ENCODE peak calls at places on chromosomes 2 and 18, in seven cellular contexts. One of them, this sample, is unnamed.

GRCh38 chr2:217110550-217110949 is 250.7 kb upstream of the TNP1 start:
- DNase-seq in activated T-helper 1 cell treated with anti-CD3 and anti-CD28 coated beads, Interleukin-12 subunit alpha, Interleukin-12 subunit beta, Interleukin-2, Interleukin-4 antibody, amounts not matched to agents 30 ng/mL and 10 ng/mL and 1 ng/mL, durations not matched to agents 14 hours and 24 hours and 36 hours: no peak
- DNase-seq in fibroblast of the aortic adventitia: no peak
- DNase-seq in left ventricle myocardium superior: no peak
- DNase-seq in stimulated activated naive B cell treated with anti-CD40 and anti-IgM and Interleukin-4, amounts not matched to agents 10 μg/mL and 1 μg/mL and 100 μg/mL, for 72 hours: no peak
- DNase-seq in ureter: no peak
- DNase-seq in SHP77: no peak
- DNase-seq in this sample: no peak

GRCh38 chr2:100982431-100982861 is 19.6 kb upstream of the RPL31 start:
- DNase-seq in activated T-helper 1 cell treated with anti-CD3 and anti-CD28 coated beads, Interleukin-12 subunit alpha, Interleukin-12 subunit beta, Interleukin-2, Interleukin-4 antibody, amounts not matched to agents 30 ng/mL and 10 ng/mL and 1 ng/mL, durations not matched to agents 14 hours and 24 hours and 36 hours: no peak
- DNase-seq in fibroblast of the aortic adventitia: no peak
- DNase-seq in left ventricle myocardium superior: no peak
- DNase-seq in stimulated activated naive B cell treated with anti-CD40 and anti-IgM and Interleukin-4, amounts not matched to agents 10 μg/mL and 1 μg/mL and 100 μg/mL, for 72 hours: no peak
- DNase-seq in ureter: no peak
- DNase-seq in SHP77: no peak
- DNase-seq in this sample: no peak

GRCh38 chr2:168189835-168190426 is 57.5 kb downstream of the STK39 start:
- DNase-seq in activated T-helper 1 cell treated with anti-CD3 and anti-CD28 coated beads, Interleukin-12 subunit alpha, Interleukin-12 subunit beta, Interleukin-2, Interleukin-4 antibody, amounts not matched to agents 30 ng/mL and 10 ng/mL and 1 ng/mL, durations not matched to agents 14 hours and 24 hours and 36 hours: no peak
- DNase-seq in fibroblast of the aortic adventitia: peak
- DNase-seq in left ventricle myocardium superior: no peak
- DNase-seq in stimulated activated naive B cell treated with anti-CD40 and anti-IgM and Interleukin-4, amounts not matched to agents 10 μg/mL and 1 μg/mL and 100 μg/mL, for 72 hours: no peak
- DNase-seq in ureter: no peak
- DNase-seq in SHP77: no peak
- DNase-seq in this sample: no peak

GRCh38 chr2:108909275-108909823 is 79.7 kb downstream of the EDAR start:
- DNase-seq in activated T-helper 1 cell treated with anti-CD3 and anti-CD28 coated beads, Interleukin-12 subunit alpha, Interleukin-12 subunit beta, Interleukin-2, Interleukin-4 antibody, amounts not matched to agents 30 ng/mL and 10 ng/mL and 1 ng/mL, durations not matched to agents 14 hours and 24 hours and 36 hours: no peak
- DNase-seq in fibroblast of the aortic adventitia: no peak
- DNase-seq in left ventricle myocardium superior: no peak
- DNase-seq in stimulated activated naive B cell treated with anti-CD40 and anti-IgM and Interleukin-4, amounts not matched to agents 10 μg/mL and 1 μg/mL and 100 μg/mL, for 72 hours: no peak
- DNase-seq in ureter: no peak
- DNase-seq in SHP77: no peak
- DNase-seq in this sample: no peak

GRCh38 chr18:63342206-63342605 is 22.6 kb upstream of the BCL2 start:
- DNase-seq in activated T-helper 1 cell treated with anti-CD3 and anti-CD28 coated beads, Interleukin-12 subunit alpha, Interleukin-12 subunit beta, Interleukin-2, Interleukin-4 antibody, amounts not matched to agents 30 ng/mL and 10 ng/mL and 1 ng/mL, durations not matched to agents 14 hours and 24 hours and 36 hours: no peak
- DNase-seq in fibroblast of the aortic adventitia: peak
- DNase-seq in left ventricle myocardium superior: no peak
- DNase-seq in stimulated activated naive B cell treated with anti-CD40 and anti-IgM and Interleukin-4, amounts not matched to agents 10 μg/mL and 1 μg/mL and 100 μg/mL, for 72 hours: no peak
- DNase-seq in ureter: no peak
- DNase-seq in SHP77: no peak
- DNase-seq in this sample: no peak

GRCh38 chr2:99660616-99661416 is 171.0 kb upstream of the REV1 start:
- DNase-seq in activated T-helper 1 cell treated with anti-CD3 and anti-CD28 coated beads, Interleukin-12 subunit alpha, Interleukin-12 subunit beta, Interleukin-2, Interleukin-4 antibody, amounts not matched to agents 30 ng/mL and 10 ng/mL and 1 ng/mL, durations not matched to agents 14 hours and 24 hours and 36 hours: no peak
- DNase-seq in fibroblast of the aortic adventitia: no peak
- DNase-seq in left ventricle myocardium superior: no peak
- DNase-seq in stimulated activated naive B cell treated with anti-CD40 and anti-IgM and Interleukin-4, amounts not matched to agents 10 μg/mL and 1 μg/mL and 100 μg/mL, for 72 hours: no peak
- DNase-seq in ureter: no peak
- DNase-seq in SHP77: no peak
- DNase-seq in this sample: no peak

GRCh38 chr2:188291142-188291616 is 495 bp upstream of the GULP1 start:
- DNase-seq in activated T-helper 1 cell treated with anti-CD3 and anti-CD28 coated beads, Interleukin-12 subunit alpha, Interleukin-12 subunit beta, Interleukin-2, Interleukin-4 antibody, amounts not matched to agents 30 ng/mL and 10 ng/mL and 1 ng/mL, durations not matched to agents 14 hours and 24 hours and 36 hours: no peak
- DNase-seq in fibroblast of the aortic adventitia: peak
- DNase-seq in left ventricle myocardium superior: peak
- DNase-seq in stimulated activated naive B cell treated with anti-CD40 and anti-IgM and Interleukin-4, amounts not matched to agents 10 μg/mL and 1 μg/mL and 100 μg/mL, for 72 hours: no peak
- DNase-seq in ureter: no peak
- DNase-seq in SHP77: peak
- DNase-seq in this sample: no peak

GRCh38 chr2:215141706-215142105 is 3.3 kb upstream of the ABCA12 start:
- DNase-seq in activated T-helper 1 cell treated with anti-CD3 and anti-CD28 coated beads, Interleukin-12 subunit alpha, Interleukin-12 subunit beta, Interleukin-2, Interleukin-4 antibody, amounts not matched to agents 30 ng/mL and 10 ng/mL and 1 ng/mL, durations not matched to agents 14 hours and 24 hours and 36 hours: no peak
- DNase-seq in fibroblast of the aortic adventitia: no peak
- DNase-seq in left ventricle myocardium superior: no peak
- DNase-seq in stimulated activated naive B cell treated with anti-CD40 and anti-IgM and Interleukin-4, amounts not matched to agents 10 μg/mL and 1 μg/mL and 100 μg/mL, for 72 hours: no peak
- DNase-seq in ureter: no peak
- DNase-seq in SHP77: no peak
- DNase-seq in this sample: no peak

GRCh38 chr18:23380001-23380550 is 73.0 kb upstream of the RIOK3 start:
- DNase-seq in activated T-helper 1 cell treated with anti-CD3 and anti-CD28 coated beads, Interleukin-12 subunit alpha, Interleukin-12 subunit beta, Interleukin-2, Interleukin-4 antibody, amounts not matched to agents 30 ng/mL and 10 ng/mL and 1 ng/mL, durations not matched to agents 14 hours and 24 hours and 36 hours: no peak
- DNase-seq in fibroblast of the aortic adventitia: peak
- DNase-seq in left ventricle myocardium superior: no peak
- DNase-seq in stimulated activated naive B cell treated with anti-CD40 and anti-IgM and Interleukin-4, amounts not matched to agents 10 μg/mL and 1 μg/mL and 100 μg/mL, for 72 hours: no peak
- DNase-seq in ureter: no peak
- DNase-seq in SHP77: no peak
- DNase-seq in this sample: no peak

GRCh38 chr18:10497350-10497749 is 28.5 kb upstream of the NAPG start:
- DNase-seq in activated T-helper 1 cell treated with anti-CD3 and anti-CD28 coated beads, Interleukin-12 subunit alpha, Interleukin-12 subunit beta, Interleukin-2, Interleukin-4 antibody, amounts not matched to agents 30 ng/mL and 10 ng/mL and 1 ng/mL, durations not matched to agents 14 hours and 24 hours and 36 hours: no peak
- DNase-seq in fibroblast of the aortic adventitia: peak
- DNase-seq in left ventricle myocardium superior: no peak
- DNase-seq in stimulated activated naive B cell treated with anti-CD40 and anti-IgM and Interleukin-4, amounts not matched to agents 10 μg/mL and 1 μg/mL and 100 μg/mL, for 72 hours: no peak
- DNase-seq in ureter: no peak
- DNase-seq in SHP77: no peak
- DNase-seq in this sample: no peak

GRCh38 chr2:181891966-181892794 is 650 bp downstream of the ITPRID2 start:
- DNase-seq in activated T-helper 1 cell treated with anti-CD3 and anti-CD28 coated beads, Interleukin-12 subunit alpha, Interleukin-12 subunit beta, Interleukin-2, Interleukin-4 antibody, amounts not matched to agents 30 ng/mL and 10 ng/mL and 1 ng/mL, durations not matched to agents 14 hours and 24 hours and 36 hours: peak
- DNase-seq in fibroblast of the aortic adventitia: peak
- DNase-seq in left ventricle myocardium superior: peak
- DNase-seq in stimulated activated naive B cell treated with anti-CD40 and anti-IgM and Interleukin-4, amounts not matched to agents 10 μg/mL and 1 μg/mL and 100 μg/mL, for 72 hours: peak
- DNase-seq in ureter: peak
- DNase-seq in SHP77: peak
- DNase-seq in this sample: peak

GRCh38 chr2:159130302-159130701 is 156.2 kb downstream of the WDSUB1 start:
- DNase-seq in activated T-helper 1 cell treated with anti-CD3 and anti-CD28 coated beads, Interleukin-12 subunit alpha, Interleukin-12 subunit beta, Interleukin-2, Interleukin-4 antibody, amounts not matched to agents 30 ng/mL and 10 ng/mL and 1 ng/mL, durations not matched to agents 14 hours and 24 hours and 36 hours: no peak
- DNase-seq in fibroblast of the aortic adventitia: no peak
- DNase-seq in left ventricle myocardium superior: no peak
- DNase-seq in stimulated activated naive B cell treated with anti-CD40 and anti-IgM and Interleukin-4, amounts not matched to agents 10 μg/mL and 1 μg/mL and 100 μg/mL, for 72 hours: no peak
- DNase-seq in ureter: no peak
- DNase-seq in SHP77: no peak
- DNase-seq in this sample: peak

GRCh38 chr2:137508739-137509384 is 455.4 kb upstream of the HNMT start:
- DNase-seq in activated T-helper 1 cell treated with anti-CD3 and anti-CD28 coated beads, Interleukin-12 subunit alpha, Interleukin-12 subunit beta, Interleukin-2, Interleukin-4 antibody, amounts not matched to agents 30 ng/mL and 10 ng/mL and 1 ng/mL, durations not matched to agents 14 hours and 24 hours and 36 hours: no peak
- DNase-seq in fibroblast of the aortic adventitia: no peak
- DNase-seq in left ventricle myocardium superior: no peak
- DNase-seq in stimulated activated naive B cell treated with anti-CD40 and anti-IgM and Interleukin-4, amounts not matched to agents 10 μg/mL and 1 μg/mL and 100 μg/mL, for 72 hours: no peak
- DNase-seq in ureter: no peak
- DNase-seq in SHP77: no peak
- DNase-seq in this sample: no peak

GRCh38 chr2:240033330-240033678 is 3.1 kb upstream of the OR6B2 start:
- DNase-seq in activated T-helper 1 cell treated with anti-CD3 and anti-CD28 coated beads, Interleukin-12 subunit alpha, Interleukin-12 subunit beta, Interleukin-2, Interleukin-4 antibody, amounts not matched to agents 30 ng/mL and 10 ng/mL and 1 ng/mL, durations not matched to agents 14 hours and 24 hours and 36 hours: no peak
- DNase-seq in fibroblast of the aortic adventitia: no peak
- DNase-seq in left ventricle myocardium superior: no peak
- DNase-seq in stimulated activated naive B cell treated with anti-CD40 and anti-IgM and Interleukin-4, amounts not matched to agents 10 μg/mL and 1 μg/mL and 100 μg/mL, for 72 hours: no peak
- DNase-seq in ureter: no peak
- DNase-seq in SHP77: no peak
- DNase-seq in this sample: no peak

GRCh38 chr2:203484266-203485112 is 50.6 kb downstream of the RAPH1 start:
- DNase-seq in activated T-helper 1 cell treated with anti-CD3 and anti-CD28 coated beads, Interleukin-12 subunit alpha, Interleukin-12 subunit beta, Interleukin-2, Interleukin-4 antibody, amounts not matched to agents 30 ng/mL and 10 ng/mL and 1 ng/mL, durations not matched to agents 14 hours and 24 hours and 36 hours: peak
- DNase-seq in fibroblast of the aortic adventitia: peak
- DNase-seq in left ventricle myocardium superior: no peak
- DNase-seq in stimulated activated naive B cell treated with anti-CD40 and anti-IgM and Interleukin-4, amounts not matched to agents 10 μg/mL and 1 μg/mL and 100 μg/mL, for 72 hours: peak
- DNase-seq in ureter: no peak
- DNase-seq in SHP77: peak
- DNase-seq in this sample: peak

GRCh38 chr2:44957656-44958327 is 16.3 kb downstream of the SIX3 start:
- DNase-seq in activated T-helper 1 cell treated with anti-CD3 and anti-CD28 coated beads, Interleukin-12 subunit alpha, Interleukin-12 subunit beta, Interleukin-2, Interleukin-4 antibody, amounts not matched to agents 30 ng/mL and 10 ng/mL and 1 ng/mL, durations not matched to agents 14 hours and 24 hours and 36 hours: no peak
- DNase-seq in fibroblast of the aortic adventitia: peak
- DNase-seq in left ventricle myocardium superior: no peak
- DNase-seq in stimulated activated naive B cell treated with anti-CD40 and anti-IgM and Interleukin-4, amounts not matched to agents 10 μg/mL and 1 μg/mL and 100 μg/mL, for 72 hours: no peak
- DNase-seq in ureter: no peak
- DNase-seq in SHP77: no peak
- DNase-seq in this sample: no peak

GRCh38 chr2:181076666-181077065 is 96.3 kb downstream of the UBE2E3 start:
- DNase-seq in activated T-helper 1 cell treated with anti-CD3 and anti-CD28 coated beads, Interleukin-12 subunit alpha, Interleukin-12 subunit beta, Interleukin-2, Interleukin-4 antibody, amounts not matched to agents 30 ng/mL and 10 ng/mL and 1 ng/mL, durations not matched to agents 14 hours and 24 hours and 36 hours: no peak
- DNase-seq in fibroblast of the aortic adventitia: no peak
- DNase-seq in left ventricle myocardium superior: no peak
- DNase-seq in stimulated activated naive B cell treated with anti-CD40 and anti-IgM and Interleukin-4, amounts not matched to agents 10 μg/mL and 1 μg/mL and 100 μg/mL, for 72 hours: no peak
- DNase-seq in ureter: no peak
- DNase-seq in SHP77: no peak
- DNase-seq in this sample: no peak

GRCh38 chr18:49139726-49140125 is 189.0 kb upstream of the SMAD7 start:
- DNase-seq in activated T-helper 1 cell treated with anti-CD3 and anti-CD28 coated beads, Interleukin-12 subunit alpha, Interleukin-12 subunit beta, Interleukin-2, Interleukin-4 antibody, amounts not matched to agents 30 ng/mL and 10 ng/mL and 1 ng/mL, durations not matched to agents 14 hours and 24 hours and 36 hours: no peak
- DNase-seq in fibroblast of the aortic adventitia: no peak
- DNase-seq in left ventricle myocardium superior: no peak
- DNase-seq in stimulated activated naive B cell treated with anti-CD40 and anti-IgM and Interleukin-4, amounts not matched to agents 10 μg/mL and 1 μg/mL and 100 μg/mL, for 72 hours: no peak
- DNase-seq in ureter: no peak
- DNase-seq in SHP77: no peak
- DNase-seq in this sample: no peak

GRCh38 chr2:184322615-184323014 is 275.7 kb upstream of the ZNF804A start:
- DNase-seq in activated T-helper 1 cell treated with anti-CD3 and anti-CD28 coated beads, Interleukin-12 subunit alpha, Interleukin-12 subunit beta, Interleukin-2, Interleukin-4 antibody, amounts not matched to agents 30 ng/mL and 10 ng/mL and 1 ng/mL, durations not matched to agents 14 hours and 24 hours and 36 hours: no peak
- DNase-seq in fibroblast of the aortic adventitia: no peak
- DNase-seq in left ventricle myocardium superior: no peak
- DNase-seq in stimulated activated naive B cell treated with anti-CD40 and anti-IgM and Interleukin-4, amounts not matched to agents 10 μg/mL and 1 μg/mL and 100 μg/mL, for 72 hours: no peak
- DNase-seq in ureter: no peak
- DNase-seq in SHP77: no peak
- DNase-seq in this sample: no peak

GRCh38 chr18:63290456-63291200 is 28.9 kb downstream of the BCL2 start:
- DNase-seq in activated T-helper 1 cell treated with anti-CD3 and anti-CD28 coated beads, Interleukin-12 subunit alpha, Interleukin-12 subunit beta, Interleukin-2, Interleukin-4 antibody, amounts not matched to agents 30 ng/mL and 10 ng/mL and 1 ng/mL, durations not matched to agents 14 hours and 24 hours and 36 hours: no peak
- DNase-seq in fibroblast of the aortic adventitia: no peak
- DNase-seq in left ventricle myocardium superior: no peak
- DNase-seq in stimulated activated naive B cell treated with anti-CD40 and anti-IgM and Interleukin-4, amounts not matched to agents 10 μg/mL and 1 μg/mL and 100 μg/mL, for 72 hours: no peak
- DNase-seq in ureter: no peak
- DNase-seq in SHP77: no peak
- DNase-seq in this sample: no peak

GRCh38 chr18:59547691-59548182 is 149.5 kb downstream of the CCBE1 start:
- DNase-seq in activated T-helper 1 cell treated with anti-CD3 and anti-CD28 coated beads, Interleukin-12 subunit alpha, Interleukin-12 subunit beta, Interleukin-2, Interleukin-4 antibody, amounts not matched to agents 30 ng/mL and 10 ng/mL and 1 ng/mL, durations not matched to agents 14 hours and 24 hours and 36 hours: no peak
- DNase-seq in fibroblast of the aortic adventitia: peak
- DNase-seq in left ventricle myocardium superior: peak
- DNase-seq in stimulated activated naive B cell treated with anti-CD40 and anti-IgM and Interleukin-4, amounts not matched to agents 10 μg/mL and 1 μg/mL and 100 μg/mL, for 72 hours: no peak
- DNase-seq in ureter: no peak
- DNase-seq in SHP77: no peak
- DNase-seq in this sample: no peak

GRCh38 chr2:95677346-95677745 is 85.5 kb downstream of the TRIM43 start:
- DNase-seq in activated T-helper 1 cell treated with anti-CD3 and anti-CD28 coated beads, Interleukin-12 subunit alpha, Interleukin-12 subunit beta, Interleukin-2, Interleukin-4 antibody, amounts not matched to agents 30 ng/mL and 10 ng/mL and 1 ng/mL, durations not matched to agents 14 hours and 24 hours and 36 hours: no peak
- DNase-seq in fibroblast of the aortic adventitia: no peak
- DNase-seq in left ventricle myocardium superior: no peak
- DNase-seq in stimulated activated naive B cell treated with anti-CD40 and anti-IgM and Interleukin-4, amounts not matched to agents 10 μg/mL and 1 μg/mL and 100 μg/mL, for 72 hours: no peak
- DNase-seq in ureter: no peak
- DNase-seq in SHP77: no peak
- DNase-seq in this sample: no peak

GRCh38 chr2:127859712-127860085 is 1.7 kb upstream of the POLR2D start:
- DNase-seq in activated T-helper 1 cell treated with anti-CD3 and anti-CD28 coated beads, Interleukin-12 subunit alpha, Interleukin-12 subunit beta, Interleukin-2, Interleukin-4 antibody, amounts not matched to agents 30 ng/mL and 10 ng/mL and 1 ng/mL, durations not matched to agents 14 hours and 24 hours and 36 hours: peak
- DNase-seq in fibroblast of the aortic adventitia: no peak
- DNase-seq in left ventricle myocardium superior: peak
- DNase-seq in stimulated activated naive B cell treated with anti-CD40 and anti-IgM and Interleukin-4, amounts not matched to agents 10 μg/mL and 1 μg/mL and 100 μg/mL, for 72 hours: peak
- DNase-seq in ureter: peak
- DNase-seq in SHP77: no peak
- DNase-seq in this sample: no peak

GRCh38 chr2:240401781-240402551 is 33.5 kb upstream of the GPC1 start:
- DNase-seq in activated T-helper 1 cell treated with anti-CD3 and anti-CD28 coated beads, Interleukin-12 subunit alpha, Interleukin-12 subunit beta, Interleukin-2, Interleukin-4 antibody, amounts not matched to agents 30 ng/mL and 10 ng/mL and 1 ng/mL, durations not matched to agents 14 hours and 24 hours and 36 hours: no peak
- DNase-seq in fibroblast of the aortic adventitia: no peak
- DNase-seq in left ventricle myocardium superior: peak
- DNase-seq in stimulated activated naive B cell treated with anti-CD40 and anti-IgM and Interleukin-4, amounts not matched to agents 10 μg/mL and 1 μg/mL and 100 μg/mL, for 72 hours: no peak
- DNase-seq in ureter: peak
- DNase-seq in SHP77: no peak
- DNase-seq in this sample: no peak